ENCODE peak calls at places on chromosome 20, in ten cellular contexts. One of them, this sample, is unnamed.

GRCh38 chr20:62400541-62400940 is 6.5 kb downstream of the CABLES2 start:
- DNase-seq in Peyer's patch: no peak
- DNase-seq in uterus: no peak
- DNase-seq in HCT116: no peak
- DNase-seq in psoas muscle: no peak
- DNase-seq in heart left ventricle: no peak
- DNase-seq in thyroid gland: no peak
- DNase-seq in sigmoid colon: no peak
- DNase-seq in cardiac muscle cell: no peak
- DNase-seq in AG04450: no peak
- DNase-seq in this sample: no peak

GRCh38 chr20:50027611-50028105 is 44.9 kb downstream of the SNAI1 start:
- DNase-seq in heart left ventricle: peak; percentile 83
- DNase-seq in sigmoid colon: peak; percentile 89
- DNase-seq in HCT116: no peak
- DNase-seq in cardiac muscle cell: peak; percentile 94
- DNase-seq in AG04450: peak; percentile 53
- DNase-seq in uterus: peak; percentile 54
- DNase-seq in psoas muscle: peak; percentile 71
- DNase-seq in thyroid gland: peak; percentile 91
- DNase-seq in Peyer's patch: no peak
- DNase-seq in this sample: peak; percentile 74

GRCh38 chr20:7503501-7503900 is 436.8 kb downstream of the HAO1 start:
- DNase-seq in AG04450: no peak
- DNase-seq in Peyer's patch: no peak
- DNase-seq in uterus: no peak
- DNase-seq in thyroid gland: no peak
- DNase-seq in HCT116: no peak
- DNase-seq in cardiac muscle cell: peak; percentile 52
- DNase-seq in sigmoid colon: no peak
- DNase-seq in heart left ventricle: peak; percentile 18
- DNase-seq in psoas muscle: no peak
- DNase-seq in this sample: no peak

GRCh38 chr20:1934162-1934561 is 39.0 kb downstream of the SIRPA start:
- DNase-seq in heart left ventricle: no peak
- DNase-seq in psoas muscle: no peak
- DNase-seq in AG04450: peak; percentile 64
- DNase-seq in sigmoid colon: no peak
- DNase-seq in uterus: peak; percentile 38
- DNase-seq in Peyer's patch: no peak
- DNase-seq in thyroid gland: no peak
- DNase-seq in cardiac muscle cell: peak; percentile 96
- DNase-seq in HCT116: no peak
- DNase-seq in this sample: no peak

GRCh38 chr20:20663841-20664240 is 48.6 kb downstream of the RALGAPA2 start:
- DNase-seq in uterus: no peak
- DNase-seq in Peyer's patch: no peak
- DNase-seq in heart left ventricle: no peak
- DNase-seq in psoas muscle: no peak
- DNase-seq in sigmoid colon: no peak
- DNase-seq in AG04450: no peak
- DNase-seq in thyroid gland: no peak
- DNase-seq in HCT116: no peak
- DNase-seq in cardiac muscle cell: peak; percentile 3
- DNase-seq in this sample: no peak

GRCh38 chr20:35991142-35991771 is 22.9 kb downstream of the CNBD2 start:
- DNase-seq in uterus: no peak
- DNase-seq in cardiac muscle cell: peak; percentile 54
- DNase-seq in Peyer's patch: no peak
- DNase-seq in psoas muscle: no peak
- DNase-seq in thyroid gland: peak; percentile 32
- DNase-seq in AG04450: no peak
- DNase-seq in heart left ventricle: no peak
- DNase-seq in HCT116: peak; percentile 22
- DNase-seq in sigmoid colon: no peak
- DNase-seq in this sample: no peak

GRCh38 chr20:49446808-49447207 is 35.7 kb downstream of the KCNB1 start:
- DNase-seq in HCT116: no peak
- DNase-seq in uterus: peak; percentile 94
- DNase-seq in cardiac muscle cell: peak; percentile 87
- DNase-seq in sigmoid colon: peak; percentile 96
- DNase-seq in heart left ventricle: peak; percentile 87
- DNase-seq in psoas muscle: peak; percentile 91
- DNase-seq in Peyer's patch: peak; percentile 57
- DNase-seq in AG04450: no peak
- DNase-seq in thyroid gland: peak; percentile 70
- DNase-seq in this sample: peak; percentile 62

GRCh38 chr20:23205221-23205620 is 119.1 kb upstream of the CD93 start:
- DNase-seq in sigmoid colon: peak; percentile 77
- DNase-seq in cardiac muscle cell: no peak
- DNase-seq in uterus: no peak
- DNase-seq in Peyer's patch: no peak
- DNase-seq in heart left ventricle: no peak
- DNase-seq in thyroid gland: no peak
- DNase-seq in psoas muscle: no peak
- DNase-seq in AG04450: no peak
- DNase-seq in HCT116: no peak
- DNase-seq in this sample: no peak

GRCh38 chr20:7195704-7196103 is 428.2 kb downstream of the BMP2 start:
- DNase-seq in heart left ventricle: no peak
- DNase-seq in AG04450: no peak
- DNase-seq in psoas muscle: no peak
- DNase-seq in Peyer's patch: no peak
- DNase-seq in HCT116: no peak
- DNase-seq in thyroid gland: no peak
- DNase-seq in uterus: no peak
- DNase-seq in sigmoid colon: no peak
- DNase-seq in cardiac muscle cell: peak; percentile 82
- DNase-seq in this sample: no peak

GRCh38 chr20:21995461-21995860 is 290.0 kb downstream of the PAX1 start:
- DNase-seq in Peyer's patch: no peak
- DNase-seq in thyroid gland: no peak
- DNase-seq in psoas muscle: no peak
- DNase-seq in AG04450: no peak
- DNase-seq in HCT116: no peak
- DNase-seq in sigmoid colon: no peak
- DNase-seq in uterus: no peak
- DNase-seq in heart left ventricle: no peak
- DNase-seq in cardiac muscle cell: no peak
- DNase-seq in this sample: no peak

GRCh38 chr20:17273711-17274110 is 46.9 kb downstream of the PCSK2 start:
- DNase-seq in sigmoid colon: no peak
- DNase-seq in uterus: no peak
- DNase-seq in HCT116: no peak
- DNase-seq in psoas muscle: no peak
- DNase-seq in thyroid gland: no peak
- DNase-seq in cardiac muscle cell: no peak
- DNase-seq in AG04450: no peak
- DNase-seq in heart left ventricle: no peak
- DNase-seq in Peyer's patch: no peak
- DNase-seq in this sample: no peak

GRCh38 chr20:20690676-20691476 is 21.6 kb downstream of the RALGAPA2 start:
- DNase-seq in Peyer's patch: no peak
- DNase-seq in HCT116: no peak
- DNase-seq in heart left ventricle: no peak
- DNase-seq in psoas muscle: no peak
- DNase-seq in uterus: no peak
- DNase-seq in sigmoid colon: no peak
- DNase-seq in thyroid gland: no peak
- DNase-seq in cardiac muscle cell: peak; percentile 16
- DNase-seq in AG04450: no peak
- DNase-seq in this sample: no peak

GRCh38 chr20:39862613-39863012 is 826.4 kb downstream of the MAFB start:
- DNase-seq in AG04450: no peak
- DNase-seq in Peyer's patch: no peak
- DNase-seq in uterus: no peak
- DNase-seq in cardiac muscle cell: peak; percentile 36
- DNase-seq in HCT116: no peak
- DNase-seq in psoas muscle: no peak
- DNase-seq in heart left ventricle: no peak
- DNase-seq in sigmoid colon: no peak
- DNase-seq in thyroid gland: no peak
- DNase-seq in this sample: no peak

GRCh38 chr20:63488331-63489251 is 10.3 kb downstream of the EEF1A2 start:
- DNase-seq in thyroid gland: no peak
- DNase-seq in psoas muscle: peak; percentile 53
- DNase-seq in sigmoid colon: no peak
- DNase-seq in cardiac muscle cell: no peak
- DNase-seq in uterus: no peak
- DNase-seq in HCT116: no peak
- DNase-seq in heart left ventricle: no peak
- DNase-seq in AG04450: no peak
- DNase-seq in Peyer's patch: no peak
- DNase-seq in this sample: no peak

GRCh38 chr20:2417142-2417541 is 36.4 kb downstream of the TGM6 start:
- DNase-seq in Peyer's patch: no peak
- DNase-seq in sigmoid colon: no peak
- DNase-seq in cardiac muscle cell: no peak
- DNase-seq in uterus: no peak
- DNase-seq in HCT116: no peak
- DNase-seq in AG04450: no peak
- DNase-seq in heart left ventricle: no peak
- DNase-seq in thyroid gland: no peak
- DNase-seq in psoas muscle: no peak
- DNase-seq in this sample: no peak

GRCh38 chr20:51417745-51418529 is 124.6 kb downstream of the NFATC2 start:
- DNase-seq in Peyer's patch: no peak
- DNase-seq in uterus: no peak
- DNase-seq in cardiac muscle cell: no peak
- DNase-seq in sigmoid colon: no peak
- DNase-seq in HCT116: no peak
- DNase-seq in heart left ventricle: no peak
- DNase-seq in psoas muscle: no peak
- DNase-seq in AG04450: no peak
- DNase-seq in thyroid gland: no peak
- DNase-seq in this sample: no peak
- TF ChIP-seq CTCF in Peyer's patch: no peak
- TF ChIP-seq CTCF in uterus: no peak
- TF ChIP-seq CTCF in cardiac muscle cell: no peak
- TF ChIP-seq CTCF in sigmoid colon: no peak
- TF ChIP-seq CTCF in HCT116: no peak
- TF ChIP-seq CTCF in heart left ventricle: peak; percentile 7
- TF ChIP-seq CTCF in psoas muscle: no peak
- TF ChIP-seq CTCF in AG04450: no peak
- TF ChIP-seq CTCF in thyroid gland: no peak
- TF ChIP-seq CTCF in this sample: no peak

DNA sequence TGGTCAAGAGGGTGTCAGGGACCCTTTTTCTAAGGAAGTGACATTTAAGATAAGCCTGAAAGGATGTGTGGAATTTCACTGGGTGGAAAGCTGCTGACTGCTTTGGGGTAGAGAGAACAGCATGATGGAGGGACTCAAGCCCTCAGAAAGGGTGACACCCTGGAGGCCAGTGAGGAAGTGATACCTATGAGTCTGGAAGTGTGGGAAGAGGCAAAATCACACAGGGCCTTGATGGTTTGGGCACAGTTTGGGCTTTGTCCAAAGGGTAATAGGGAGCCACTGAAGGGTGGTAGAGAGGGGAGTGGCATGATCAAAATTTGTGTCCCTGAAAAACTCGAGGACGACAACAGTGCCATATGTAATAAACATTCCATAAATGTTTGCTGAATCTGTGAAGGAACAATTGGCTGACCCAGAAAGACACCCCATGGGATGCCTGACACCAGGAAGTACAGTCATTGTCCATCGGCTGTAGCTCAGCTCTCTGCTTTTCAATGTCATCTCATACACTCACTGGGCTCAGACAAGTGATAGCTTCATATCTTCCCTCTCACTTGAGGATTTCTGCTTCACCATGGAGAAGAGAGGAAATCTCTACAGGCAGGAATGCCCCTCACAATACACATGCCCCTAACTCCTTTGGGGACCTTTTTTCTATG is 21.3 kb downstream of the CASS4 start:
- DNase-seq in sigmoid colon: no peak
- DNase-seq in cardiac muscle cell: no peak
- DNase-seq in psoas muscle: no peak
- DNase-seq in uterus: no peak
- DNase-seq in thyroid gland: no peak
- DNase-seq in Peyer's patch: no peak
- DNase-seq in heart left ventricle: no peak
- DNase-seq in AG04450: no peak
- DNase-seq in HCT116: no peak
- DNase-seq in this sample: no peak
- H3K27me3 ChIP-seq in sigmoid colon: no peaks in the 10 kb centered on the region
- H3K27me3 ChIP-seq in cardiac muscle cell: no peaks in the 10 kb centered on the region
- H3K27me3 ChIP-seq in psoas muscle: no peaks in the 10 kb centered on the region
- H3K27me3 ChIP-seq in uterus: no peaks in the 10 kb centered on the region
- H3K27me3 ChIP-seq in thyroid gland: no peaks in the 10 kb centered on the region
- H3K27me3 ChIP-seq in Peyer's patch: no peaks in the 10 kb centered on the region
- H3K27me3 ChIP-seq in heart left ventricle: no peaks in the 10 kb centered on the region
- H3K27me3 ChIP-seq in AG04450: no peaks in the 10 kb centered on the region
- H3K27me3 ChIP-seq in HCT116: no peaks in the 10 kb centered on the region
- H3K27me3 ChIP-seq in this sample: no peaks in the 10 kb centered on the region

GRCh38 chr20:32772046-32772445 is 9.9 kb downstream of the DNMT3B start:
- DNase-seq in HCT116: no peak
- DNase-seq in Peyer's patch: no peak
- DNase-seq in cardiac muscle cell: no peak
- DNase-seq in sigmoid colon: no peak
- DNase-seq in thyroid gland: no peak
- DNase-seq in heart left ventricle: no peak
- DNase-seq in AG04450: no peak
- DNase-seq in psoas muscle: peak; percentile 5
- DNase-seq in uterus: no peak
- DNase-seq in this sample: no peak
- H3K4me3 ChIP-seq in HCT116: no peak overlapping the region
- H3K4me3 ChIP-seq in Peyer's patch: no peak overlapping the region
- H3K4me3 ChIP-seq in cardiac muscle cell: no peak overlapping the region
- H3K4me3 ChIP-seq in sigmoid colon: no peak overlapping the region
- H3K4me3 ChIP-seq in thyroid gland: no peak overlapping the region
- H3K4me3 ChIP-seq in heart left ventricle: no peak overlapping the region
- H3K4me3 ChIP-seq in AG04450: no peak overlapping the region
- H3K4me3 ChIP-seq in psoas muscle: no peak overlapping the region
- H3K4me3 ChIP-seq in uterus: no peak overlapping the region
- H3K4me3 ChIP-seq in this sample: no peak overlapping the region

DNA sequence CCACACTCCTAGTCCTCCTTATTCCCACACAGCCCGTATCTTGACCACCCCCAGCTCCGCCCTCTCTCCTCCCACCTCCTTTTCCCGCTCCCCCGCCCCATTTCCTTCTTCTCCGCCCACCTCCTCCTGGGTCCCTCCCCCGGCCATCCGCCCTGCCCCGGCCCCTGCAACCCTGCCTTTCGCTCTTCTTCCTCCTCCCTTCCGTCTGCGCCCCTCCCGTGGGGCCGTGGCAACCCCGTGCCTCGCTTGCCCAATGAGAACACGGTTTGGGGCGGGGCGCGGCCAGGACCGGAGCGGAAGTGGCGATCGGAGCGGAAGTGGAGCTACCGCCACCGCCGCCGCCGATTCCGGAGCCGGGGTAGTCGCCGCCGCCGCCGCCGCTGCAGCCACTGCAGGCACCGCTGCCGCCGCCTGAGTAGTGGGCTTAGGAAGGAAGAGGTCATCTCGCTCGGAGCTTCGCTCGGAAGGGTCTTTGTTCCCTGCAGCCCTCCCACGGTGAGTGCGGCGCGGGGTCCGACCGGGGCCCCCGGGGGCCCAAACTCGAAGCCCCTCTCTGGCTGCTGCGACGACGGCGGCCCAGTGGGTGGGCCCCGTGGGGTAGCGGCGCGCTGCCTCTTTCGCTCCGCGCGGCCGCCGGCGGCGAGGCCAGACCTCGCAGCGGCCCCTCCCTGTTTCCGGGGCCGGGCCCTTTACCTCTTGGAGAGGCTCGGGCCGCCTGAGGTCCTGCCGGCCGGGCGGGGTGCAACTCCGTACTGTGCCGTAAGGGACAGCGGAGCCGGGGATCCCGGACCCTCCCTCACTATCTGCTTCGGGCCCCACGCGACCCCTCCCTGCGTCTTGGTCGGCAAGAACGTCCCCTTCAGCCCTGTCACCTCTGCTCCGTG is at the start of gene YWHAB:
- DNase-seq in AG04450: peak; percentile 92
- DNase-seq in thyroid gland: peak; percentile 99
- DNase-seq in heart left ventricle: peak; percentile 99
- DNase-seq in sigmoid colon: peak; percentile 99
- DNase-seq in psoas muscle: peak; percentile 99
- DNase-seq in uterus: peak; percentile 98
- DNase-seq in Peyer's patch: peak; percentile 99
- DNase-seq in HCT116: peak; percentile 91
- DNase-seq in cardiac muscle cell: peak; percentile 99
- DNase-seq in this sample: peak; percentile 99
- TF ChIP-seq CTCF in AG04450: no peak
- TF ChIP-seq CTCF in thyroid gland: no peak
- TF ChIP-seq CTCF in heart left ventricle: no peak
- TF ChIP-seq CTCF in sigmoid colon: no peak
- TF ChIP-seq CTCF in psoas muscle: no peak
- TF ChIP-seq CTCF in uterus: no peak
- TF ChIP-seq CTCF in Peyer's patch: peak; percentile 42
- TF ChIP-seq CTCF in HCT116: no peak
- TF ChIP-seq CTCF in cardiac muscle cell: no peak
- TF ChIP-seq CTCF in this sample: no peak